ENCODE peak calls at places on chromosomes 2 and 18, in eight cellular contexts. One of them, this sample, is unnamed. For H3K9me2, the result is how much of the 10 kb centered on the place peaks cover.

GRCh38 chr2:28552045-28552823 is 56.4 kb downstream of the PLB1 start:
- DNase-seq in PC-9: peak
- DNase-seq in GM23248: peak
- DNase-seq in hepatocyte: no peak
- DNase-seq in PC-3: peak
- DNase-seq in HCT116: no peak
- DNase-seq in MM.1S: no peak
- DNase-seq in Karpas-422: no peak
- DNase-seq in this sample: no peak

GRCh38 chr2:205352593-205352992 is 329.7 kb upstream of the NRP2 start:
- DNase-seq in PC-9: no peak
- DNase-seq in GM23248: peak
- DNase-seq in hepatocyte: no peak
- DNase-seq in PC-3: peak
- DNase-seq in HCT116: no peak
- DNase-seq in MM.1S: no peak
- DNase-seq in Karpas-422: no peak
- DNase-seq in this sample: no peak

GRCh38 chr2:46449712-46450111 is 29.7 kb upstream of the TMEM247 start:
- DNase-seq in PC-9: no peak
- DNase-seq in GM23248: no peak
- DNase-seq in hepatocyte: no peak
- DNase-seq in PC-3: no peak
- DNase-seq in HCT116: no peak
- DNase-seq in MM.1S: no peak
- DNase-seq in Karpas-422: no peak
- DNase-seq in this sample: no peak

GRCh38 chr2:11903085-11903484 is 156.7 kb downstream of the LPIN1 start:
- DNase-seq in PC-9: no peak
- DNase-seq in GM23248: no peak
- DNase-seq in hepatocyte: no peak
- DNase-seq in PC-3: no peak
- DNase-seq in HCT116: no peak
- DNase-seq in MM.1S: no peak
- DNase-seq in Karpas-422: no peak
- DNase-seq in this sample: no peak

GRCh38 chr2:159786938-159787337 is 11.1 kb downstream of the CD302 start:
- DNase-seq in PC-9: no peak
- DNase-seq in GM23248: no peak
- DNase-seq in hepatocyte: no peak
- DNase-seq in PC-3: no peak
- DNase-seq in HCT116: no peak
- DNase-seq in MM.1S: no peak
- DNase-seq in Karpas-422: no peak
- DNase-seq in this sample: no peak

GRCh38 chr2:200585730-200586643 is at the start of gene AOX1:
- DNase-seq in PC-9: no peak
- DNase-seq in GM23248: peak
- DNase-seq in hepatocyte: peak
- DNase-seq in PC-3: no peak
- DNase-seq in HCT116: no peak
- DNase-seq in MM.1S: no peak
- DNase-seq in Karpas-422: no peak
- DNase-seq in this sample: peak

GRCh38 chr2:79971807-79972206 is 332.7 kb downstream of the LRRTM1 start:
- DNase-seq in PC-9: no peak
- DNase-seq in GM23248: peak
- DNase-seq in hepatocyte: no peak
- DNase-seq in PC-3: no peak
- DNase-seq in HCT116: no peak
- DNase-seq in MM.1S: no peak
- DNase-seq in Karpas-422: no peak
- DNase-seq in this sample: no peak

GRCh38 chr2:145108385-145108784 is 588.5 kb upstream of the ZEB2 start:
- DNase-seq in PC-9: no peak
- DNase-seq in GM23248: no peak
- DNase-seq in hepatocyte: no peak
- DNase-seq in PC-3: no peak
- DNase-seq in HCT116: no peak
- DNase-seq in MM.1S: no peak
- DNase-seq in Karpas-422: no peak
- DNase-seq in this sample: no peak

GRCh38 chr2:165791811-165792454 is 2.1 kb downstream of the GALNT3 start:
- DNase-seq in PC-9: peak
- DNase-seq in GM23248: peak
- DNase-seq in hepatocyte: no peak
- DNase-seq in PC-3: peak
- DNase-seq in HCT116: no peak
- DNase-seq in MM.1S: no peak
- DNase-seq in Karpas-422: no peak
- DNase-seq in this sample: no peak

GRCh38 chr18:68839701-68840100 is 41.8 kb downstream of the CCDC102B start:
- DNase-seq in PC-9: no peak
- DNase-seq in GM23248: peak
- DNase-seq in hepatocyte: no peak
- DNase-seq in PC-3: no peak
- DNase-seq in HCT116: no peak
- DNase-seq in MM.1S: no peak
- DNase-seq in Karpas-422: no peak
- DNase-seq in this sample: no peak

GRCh38 chr18:65753520-65753919 is 2.7 kb downstream of the CDH7 start:
- DNase-seq in PC-9: no peak
- DNase-seq in GM23248: no peak
- DNase-seq in hepatocyte: peak
- DNase-seq in PC-3: peak
- DNase-seq in HCT116: no peak
- DNase-seq in MM.1S: peak
- DNase-seq in Karpas-422: peak
- DNase-seq in this sample: peak

GRCh38 chr2:98769784-98770183 is 38.9 kb upstream of the MGAT4A start:
- DNase-seq in PC-9: no peak
- DNase-seq in GM23248: no peak
- DNase-seq in hepatocyte: no peak
- DNase-seq in PC-3: peak
- DNase-seq in HCT116: no peak
- DNase-seq in MM.1S: no peak
- DNase-seq in Karpas-422: no peak
- DNase-seq in this sample: no peak

GRCh38 chr2:1047485-1047884 is 96.8 kb downstream of the SNTG2 start:
- DNase-seq in PC-9: no peak
- DNase-seq in GM23248: peak
- DNase-seq in hepatocyte: no peak
- DNase-seq in PC-3: peak
- DNase-seq in HCT116: no peak
- DNase-seq in MM.1S: no peak
- DNase-seq in Karpas-422: peak
- DNase-seq in this sample: peak

GRCh38 chr2:222671259-222672067 is at the start of gene MOGAT1:
- DNase-seq in PC-9: no peak
- DNase-seq in GM23248: peak
- DNase-seq in hepatocyte: peak
- DNase-seq in PC-3: no peak
- DNase-seq in HCT116: no peak
- DNase-seq in MM.1S: no peak
- DNase-seq in Karpas-422: no peak
- DNase-seq in this sample: no peak

GRCh38 chr2:128639693-128640092 is 321.0 kb upstream of the HS6ST1 start:
- DNase-seq in PC-9: no peak
- DNase-seq in GM23248: peak
- DNase-seq in hepatocyte: no peak
- DNase-seq in PC-3: no peak
- DNase-seq in HCT116: no peak
- DNase-seq in MM.1S: no peak
- DNase-seq in Karpas-422: peak
- DNase-seq in this sample: no peak

GRCh38 chr2:128641421-128642095 is 322.9 kb upstream of the HS6ST1 start:
- DNase-seq in PC-9: no peak
- DNase-seq in GM23248: no peak
- DNase-seq in hepatocyte: no peak
- DNase-seq in PC-3: no peak
- DNase-seq in HCT116: no peak
- DNase-seq in MM.1S: no peak
- DNase-seq in Karpas-422: no peak
- DNase-seq in this sample: no peak

GRCh38 chr2:128638311-128638710 is 319.6 kb upstream of the HS6ST1 start:
- DNase-seq in PC-9: no peak
- DNase-seq in GM23248: no peak
- DNase-seq in hepatocyte: no peak
- DNase-seq in PC-3: no peak
- DNase-seq in HCT116: no peak
- DNase-seq in MM.1S: no peak
- DNase-seq in Karpas-422: no peak
- DNase-seq in this sample: no peak

GRCh38 chr2:128640847-128641360 is 322.2 kb upstream of the HS6ST1 start:
- DNase-seq in PC-9: no peak
- DNase-seq in GM23248: no peak
- DNase-seq in hepatocyte: no peak
- DNase-seq in PC-3: no peak
- DNase-seq in HCT116: no peak
- DNase-seq in MM.1S: no peak
- DNase-seq in Karpas-422: no peak
- DNase-seq in this sample: no peak

DNA sequence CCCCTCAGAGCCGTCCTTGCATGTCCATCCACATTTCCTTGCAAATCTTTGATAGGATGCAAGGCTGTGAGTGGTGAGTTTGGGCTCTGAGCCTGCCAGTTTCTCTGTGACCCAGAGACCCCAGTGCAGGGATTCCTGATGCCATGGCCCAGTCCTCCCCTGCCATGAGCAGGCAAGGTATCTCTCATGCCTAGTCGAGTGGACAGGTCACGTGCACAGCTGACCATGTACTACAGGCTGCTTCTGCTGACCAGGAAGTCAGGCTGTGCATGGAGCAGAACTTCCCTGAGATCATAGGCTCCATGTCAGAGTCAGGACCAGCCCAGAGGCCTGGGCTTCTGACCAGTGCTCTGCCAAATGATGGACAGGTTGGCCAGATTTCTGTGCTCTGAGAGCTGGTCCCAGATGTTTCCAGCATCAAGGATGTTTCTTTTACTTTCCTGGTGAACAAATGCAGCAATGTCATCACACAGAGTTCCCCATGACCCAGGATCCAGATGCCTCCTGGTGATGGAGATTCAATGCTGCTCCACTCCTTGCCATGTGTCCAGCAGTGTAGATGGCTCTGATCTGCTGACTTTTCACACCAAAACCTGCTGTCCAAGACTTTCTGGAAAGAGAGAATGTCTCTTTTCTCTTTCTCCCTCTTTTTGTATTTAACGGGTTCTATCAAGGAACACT is 321.6 kb upstream of the HS6ST1 start:
- DNase-seq in PC-9: no peak
- DNase-seq in GM23248: peak
- DNase-seq in hepatocyte: no peak
- DNase-seq in PC-3: no peak
- DNase-seq in HCT116: no peak
- DNase-seq in MM.1S: no peak
- DNase-seq in Karpas-422: no peak
- DNase-seq in this sample: no peak
- H3K9me2 ChIP-seq in PC-9: under half
- H3K9me2 ChIP-seq in GM23248: under half
- H3K9me2 ChIP-seq in hepatocyte: under half
- H3K9me2 ChIP-seq in PC-3: under half
- H3K9me2 ChIP-seq in HCT116: under half
- H3K9me2 ChIP-seq in MM.1S: under half
- H3K9me2 ChIP-seq in Karpas-422: under half
- H3K9me2 ChIP-seq in this sample: under half

GRCh38 chr2:16398487-16399043 is 267.1 kb downstream of the CYRIA start:
- DNase-seq in PC-9: no peak
- DNase-seq in GM23248: no peak
- DNase-seq in hepatocyte: no peak
- DNase-seq in PC-3: no peak
- DNase-seq in HCT116: no peak
- DNase-seq in MM.1S: no peak
- DNase-seq in Karpas-422: no peak
- DNase-seq in this sample: no peak

GRCh38 chr2:16402891-16403290 is 262.7 kb downstream of the CYRIA start:
- DNase-seq in PC-9: no peak
- DNase-seq in GM23248: no peak
- DNase-seq in hepatocyte: no peak
- DNase-seq in PC-3: no peak
- DNase-seq in HCT116: no peak
- DNase-seq in MM.1S: no peak
- DNase-seq in Karpas-422: no peak
- DNase-seq in this sample: no peak

GRCh38 chr2:16400127-16400623 is 265.5 kb downstream of the CYRIA start:
- DNase-seq in PC-9: no peak
- DNase-seq in GM23248: no peak
- DNase-seq in hepatocyte: peak
- DNase-seq in PC-3: no peak
- DNase-seq in HCT116: no peak
- DNase-seq in MM.1S: no peak
- DNase-seq in Karpas-422: no peak
- DNase-seq in this sample: no peak

GRCh38 chr2:16404551-16405300 is 260.9 kb downstream of the CYRIA start:
- DNase-seq in PC-9: no peak
- DNase-seq in GM23248: no peak
- DNase-seq in hepatocyte: peak
- DNase-seq in PC-3: no peak
- DNase-seq in HCT116: no peak
- DNase-seq in MM.1S: no peak
- DNase-seq in Karpas-422: no peak
- DNase-seq in this sample: no peak

GRCh38 chr2:16401761-16402300 is 263.8 kb downstream of the CYRIA start:
- DNase-seq in PC-9: no peak
- DNase-seq in GM23248: no peak
- DNase-seq in hepatocyte: no peak
- DNase-seq in PC-3: no peak
- DNase-seq in HCT116: no peak
- DNase-seq in MM.1S: no peak
- DNase-seq in Karpas-422: no peak
- DNase-seq in this sample: no peak
- H3K27ac ChIP-seq in PC-9: no peak
- H3K27ac ChIP-seq in GM23248: no peak
- H3K27ac ChIP-seq in hepatocyte: no peak
- H3K27ac ChIP-seq in PC-3: no peak
- H3K27ac ChIP-seq in HCT116: no peak
- H3K27ac ChIP-seq in MM.1S: no peak
- H3K27ac ChIP-seq in Karpas-422: no peak
- H3K27ac ChIP-seq in this sample: no peak

DNA sequence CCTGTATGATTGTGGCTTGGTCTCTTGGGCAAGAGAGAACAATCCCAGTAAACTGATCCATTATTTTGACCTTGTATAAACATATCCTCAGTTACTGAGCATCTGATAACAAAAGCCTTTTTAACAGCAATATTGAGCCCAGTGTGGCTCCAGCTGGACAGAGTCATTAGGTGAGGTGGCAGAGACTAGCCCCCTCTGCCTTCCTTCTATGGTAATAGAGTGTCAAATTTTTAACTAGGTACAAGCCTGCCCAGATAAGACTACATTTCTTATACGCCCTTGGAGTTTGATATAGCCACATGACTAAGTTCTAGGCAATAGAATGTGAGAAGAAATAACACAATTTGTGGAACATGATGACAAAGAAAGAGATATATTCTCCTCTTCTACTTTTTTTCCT is 56.2 kb downstream of the HNMT start:
- DNase-seq in PC-9: no peak
- DNase-seq in GM23248: no peak
- DNase-seq in hepatocyte: no peak
- DNase-seq in PC-3: no peak
- DNase-seq in HCT116: no peak
- DNase-seq in MM.1S: no peak
- DNase-seq in Karpas-422: no peak
- DNase-seq in this sample: no peak
- H3K9me2 ChIP-seq in PC-9: under half
- H3K9me2 ChIP-seq in GM23248: under half
- H3K9me2 ChIP-seq in hepatocyte: under half
- H3K9me2 ChIP-seq in PC-3: under half
- H3K9me2 ChIP-seq in HCT116: under half
- H3K9me2 ChIP-seq in MM.1S: under half
- H3K9me2 ChIP-seq in Karpas-422: under half
- H3K9me2 ChIP-seq in this sample: under half

GRCh38 chr2:173511357-173511756 is 156.7 kb downstream of the CDCA7 start:
- DNase-seq in PC-9: no peak
- DNase-seq in GM23248: no peak
- DNase-seq in hepatocyte: no peak
- DNase-seq in PC-3: peak
- DNase-seq in HCT116: no peak
- DNase-seq in MM.1S: no peak
- DNase-seq in Karpas-422: no peak
- DNase-seq in this sample: no peak
- H3K27ac ChIP-seq in PC-9: peak
- H3K27ac ChIP-seq in GM23248: no peak
- H3K27ac ChIP-seq in hepatocyte: peak
- H3K27ac ChIP-seq in PC-3: peak
- H3K27ac ChIP-seq in HCT116: no peak
- H3K27ac ChIP-seq in MM.1S: no peak
- H3K27ac ChIP-seq in Karpas-422: no peak
- H3K27ac ChIP-seq in this sample: no peak

This sample was measured in OCI-LY7.